ENCODE peak calls at places on chromosomes 2 and 18, in ten cellular contexts. O, F, U, C, A, R, P, X, D and B are unnamed samples.

GRCh38 chr2:196702641-196703040 is 63.1 kb downstream of the CCDC150 start:
- DNase-seq in D (peak), A (no peak), O (no peak), U (no peak), R (no peak), X (no peak), F (no peak), P (no peak), C (no peak), B (no peak)

GRCh38 chr2:218745559-218746469 is 35.2 kb downstream of the TTLL4 start:
- DNase-seq in P (no peak), X (peak), R (no peak), U (no peak), O (peak), A (peak), C (no peak), F (peak), D (peak), B (peak)

GRCh38 chr18:58831610-58832009 is 33.1 kb upstream of the ZNF532 start:
- DNase-seq in X (peak), O (no peak), F (no peak), A (no peak), D (peak), U (no peak), P (no peak), C (no peak), R (no peak), B (no peak)

GRCh38 chr2:104736026-104736425 is 117.9 kb upstream of the POU3F3 start:
- DNase-seq in U (no peak), X (no peak), C (no peak), R (no peak), A (no peak), O (no peak), P (no peak), F (no peak), D (no peak), B (no peak)

GRCh38 chr18:11411021-11411420 is 198.4 kb upstream of the SLC35G4 start:
- DNase-seq in X (no peak), U (no peak), R (no peak), C (no peak), D (peak), A (no peak), O (no peak), F (no peak), P (no peak), B (no peak)

GRCh38 chr2:46954951-46955571 is 39.5 kb upstream of the MCFD2 start:
- DNase-seq in U (peak), X (peak), D (peak), A (peak), R (no peak), C (peak), O (no peak), P (peak), F (no peak), B (no peak)

GRCh38 chr18:77550625-77551024 is 301.0 kb downstream of the GALR1 start:
- DNase-seq in D (no peak), P (peak), X (no peak), U (no peak), C (no peak), A (no peak), F (no peak), R (no peak), O (no peak), B (no peak)

GRCh38 chr2:172460780-172461201 is 33.4 kb downstream of the ITGA6 start:
- DNase-seq in U (no peak), R (no peak), F (no peak), D (peak), A (no peak), P (no peak), X (no peak), O (no peak), C (no peak), B (no peak)

GRCh38 chr2:130824492-130825061 is 12.1 kb upstream of the ARHGEF4 start:
- DNase-seq in X (peak), A (no peak), F (peak), P (no peak), D (peak), R (peak), U (no peak), O (peak), C (peak), B (no peak)

GRCh38 chr18:21664069-21664468 is 40.5 kb downstream of the ABHD3 start:
- DNase-seq in R (no peak), F (no peak), X (no peak), P (no peak), U (no peak), D (no peak), O (no peak), A (no peak), C (no peak), B (no peak)

DNA sequence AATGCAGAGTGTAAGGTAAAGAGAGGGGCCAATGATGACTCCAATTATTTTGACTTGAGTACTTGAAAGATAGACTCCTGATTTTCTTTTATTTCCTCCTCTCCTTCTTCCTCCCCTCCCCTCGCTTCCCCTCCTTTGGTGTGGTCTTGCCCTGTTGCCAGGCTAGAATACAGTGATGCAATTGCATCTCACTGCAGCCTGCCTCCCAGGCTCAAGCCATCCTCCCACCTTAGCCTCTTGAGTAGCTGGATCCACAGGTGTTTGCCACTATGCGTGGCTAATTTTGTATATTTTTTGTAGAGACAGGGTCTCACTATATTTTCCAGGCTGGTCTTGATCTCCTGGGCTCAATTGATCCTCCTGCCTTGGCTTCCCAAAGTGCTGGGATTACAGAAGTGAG is 2.3 kb downstream of the DGUOK start:
- DNase-seq in F (no peak), A (no peak), P (no peak), X (no peak), O (no peak), U (no peak), R (no peak), D (no peak), C (no peak), B (no peak)
- H3K27ac ChIP-seq in F (no peak), A (no peak), P (no peak), X (no peak), O (no peak), U (no peak), R (peak), D (no peak), C (no peak), B (no peak)

DNA sequence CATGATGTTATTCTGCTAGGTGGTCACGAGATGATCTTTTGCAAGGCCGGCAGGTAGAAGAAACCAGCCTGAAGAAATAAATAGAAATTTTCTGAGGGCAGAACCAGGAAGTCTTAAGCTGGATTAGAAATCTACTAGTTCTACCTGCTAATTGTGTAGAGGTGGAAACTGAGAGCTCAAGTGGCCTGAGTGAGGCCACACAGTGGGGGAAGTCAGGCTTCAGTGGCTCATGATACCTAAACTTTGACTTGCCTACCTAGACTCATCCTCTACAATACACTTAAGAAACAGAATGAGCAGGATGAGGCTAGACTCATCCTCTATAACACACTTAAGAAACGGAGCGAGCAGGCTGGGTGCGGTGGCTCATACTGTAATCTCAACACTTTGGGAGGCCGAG is 134.9 kb upstream of the NDUFV2 start:
- DNase-seq in P (no peak), O (no peak), X (no peak), U (no peak), R (no peak), C (no peak), D (no peak), F (no peak), A (no peak), B (no peak)
- H3K27ac ChIP-seq in P (no peak), O (no peak), X (no peak), U (no peak), R (no peak), C (no peak), D (no peak), F (no peak), A (no peak), B (no peak)

GRCh38 chr2:72141881-72142742 is 5.5 kb downstream of the CYP26B1 start:
- DNase-seq in D (no peak), R (no peak), C (no peak), A (no peak), P (peak), X (no peak), U (no peak), O (no peak), F (no peak), B (no peak)

GRCh38 chr2:72139471-72139870 is 8.2 kb downstream of the CYP26B1 start:
- DNase-seq in X (no peak), O (no peak), F (no peak), A (no peak), D (no peak), R (no peak), C (no peak), U (no peak), P (no peak), B (no peak)

GRCh38 chr2:72141032-72141645 is 6.5 kb downstream of the CYP26B1 start:
- DNase-seq in R (no peak), A (no peak), F (no peak), P (peak), O (no peak), X (no peak), D (no peak), C (no peak), U (no peak), B (no peak)

GRCh38 chr2:72139871-72140620 is 7.6 kb downstream of the CYP26B1 start:
- DNase-seq in P (peak), O (no peak), F (no peak), C (no peak), R (no peak), X (no peak), A (no peak), D (no peak), U (no peak), B (no peak)

DNA sequence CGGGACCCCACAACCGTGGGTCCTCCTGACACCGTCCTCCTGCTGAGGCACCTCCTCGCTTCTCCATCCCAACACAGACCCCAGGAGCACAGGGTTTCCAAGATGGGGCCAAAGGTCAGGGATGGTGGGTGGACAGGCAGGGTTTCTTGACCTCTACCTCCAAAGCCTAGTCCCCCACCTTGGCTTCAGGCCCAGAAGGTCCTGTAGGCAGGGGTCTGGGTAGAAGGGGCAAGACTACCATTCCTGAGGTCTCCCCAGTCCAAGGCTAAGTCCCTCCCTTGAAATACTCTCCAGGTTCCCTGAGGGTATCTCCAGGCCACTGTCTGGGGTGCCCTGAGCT is 7.1 kb downstream of the CYP26B1 start:
- DNase-seq in A (no peak), D (no peak), U (no peak), X (no peak), R (no peak), F (no peak), O (no peak), C (no peak), P (peak), B (no peak)
- H3K27ac ChIP-seq in A (no peak), D (no peak), U (no peak), X (no peak), R (no peak), F (no peak), O (no peak), C (peak), P (no peak), B (no peak)

GRCh38 chr2:113149553-113150257 is 22.3 kb downstream of the IL1RN start:
- DNase-seq in F (no peak), D (no peak), P (no peak), R (no peak), X (no peak), A (no peak), O (no peak), U (no peak), C (no peak), B (no peak)

GRCh38 chr2:113141451-113141850 is 14.1 kb downstream of the IL1RN start:
- DNase-seq in P (no peak), A (no peak), F (no peak), X (no peak), D (no peak), C (no peak), U (no peak), R (no peak), O (no peak), B (no peak)

GRCh38 chr2:113142290-113142689 is 14.9 kb downstream of the IL1RN start:
- DNase-seq in D (no peak), U (no peak), P (no peak), X (no peak), C (no peak), R (no peak), A (no peak), O (no peak), F (no peak), B (no peak)

GRCh38 chr2:113148606-113149552 is 21.5 kb downstream of the IL1RN start:
- DNase-seq in R (no peak), A (no peak), C (no peak), D (no peak), O (no peak), U (no peak), F (no peak), P (no peak), X (no peak), B (no peak)

DNA sequence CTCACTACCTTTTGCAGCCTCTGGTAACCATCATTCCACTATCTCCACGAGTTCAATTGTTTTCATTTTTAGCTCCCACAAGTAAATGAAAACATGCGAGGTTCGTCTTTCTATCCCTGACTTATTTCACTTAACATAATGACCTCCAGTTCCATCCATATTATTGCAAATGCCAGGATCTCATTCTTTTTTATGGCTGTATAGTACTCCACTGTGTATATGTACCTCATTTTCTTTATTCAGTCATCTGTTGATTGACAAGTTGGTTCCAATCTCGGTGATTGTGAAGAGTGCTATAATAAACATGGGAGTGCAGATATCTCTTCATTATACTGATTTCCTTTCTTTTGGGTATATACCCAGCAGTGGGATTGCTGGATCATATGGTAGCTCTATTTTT is 16.9 kb downstream of the IL1RN start:
- DNase-seq in C (no peak), P (no peak), R (no peak), X (no peak), U (no peak), F (no peak), O (no peak), A (no peak), D (no peak), B (no peak)
- H3K27ac ChIP-seq in C (no peak), P (no peak), R (no peak), X (no peak), U (no peak), F (no peak), O (no peak), A (no peak), D (no peak), B (no peak)